ENCODE peak calls at places on chromosome 13, in ten cellular contexts. One of them, this sample, is unnamed.

GRCh38 chr13:112056284-112056727 is 10.6 kb upstream of the SOX1 start:
- DNase-seq in ovary: no peak
- DNase-seq in upper lobe of left lung: peak; percentile 64
- DNase-seq in suprapubic skin: peak; percentile 41
- DNase-seq in tibial nerve: no peak
- DNase-seq in transverse colon: no peak
- DNase-seq in sigmoid colon: no peak
- DNase-seq in stomach: no peak
- DNase-seq in HepG2: no peak
- DNase-seq in H1: no peak
- DNase-seq in this sample: no peak

GRCh38 chr13:74464656-74465055 is 330.5 kb upstream of the KLF12 start:
- DNase-seq in ovary: no peak
- DNase-seq in upper lobe of left lung: no peak
- DNase-seq in suprapubic skin: no peak
- DNase-seq in tibial nerve: no peak
- DNase-seq in transverse colon: no peak
- DNase-seq in sigmoid colon: no peak
- DNase-seq in stomach: no peak
- DNase-seq in HepG2: no peak
- DNase-seq in H1: no peak
- DNase-seq in this sample: no peak

GRCh38 chr13:40116008-40116407 is 460.5 kb downstream of the COG6 start:
- DNase-seq in ovary: peak; percentile 44
- DNase-seq in upper lobe of left lung: no peak
- DNase-seq in suprapubic skin: no peak
- DNase-seq in tibial nerve: peak; percentile 34
- DNase-seq in transverse colon: peak; percentile 79
- DNase-seq in sigmoid colon: no peak
- DNase-seq in stomach: peak; percentile 70
- DNase-seq in HepG2: peak; percentile 73
- DNase-seq in H1: no peak
- DNase-seq in this sample: no peak

GRCh38 chr13:48151766-48152165 is 56.9 kb upstream of the MED4 start:
- DNase-seq in ovary: no peak
- DNase-seq in upper lobe of left lung: no peak
- DNase-seq in suprapubic skin: no peak
- DNase-seq in tibial nerve: no peak
- DNase-seq in transverse colon: no peak
- DNase-seq in sigmoid colon: no peak
- DNase-seq in stomach: no peak
- DNase-seq in HepG2: no peak
- DNase-seq in H1: no peak
- DNase-seq in this sample: no peak

GRCh38 chr13:98648676-98649075 is 71.8 kb upstream of the STK24 start:
- DNase-seq in ovary: no peak
- DNase-seq in upper lobe of left lung: no peak
- DNase-seq in suprapubic skin: no peak
- DNase-seq in tibial nerve: no peak
- DNase-seq in transverse colon: peak; percentile 17
- DNase-seq in sigmoid colon: no peak
- DNase-seq in stomach: no peak
- DNase-seq in HepG2: no peak
- DNase-seq in H1: no peak
- DNase-seq in this sample: no peak

GRCh38 chr13:28658539-28658795 is 463 bp upstream of the POMP start:
- DNase-seq in ovary: peak; percentile 19
- DNase-seq in upper lobe of left lung: no peak
- DNase-seq in suprapubic skin: no peak
- DNase-seq in tibial nerve: no peak
- DNase-seq in transverse colon: no peak
- DNase-seq in sigmoid colon: no peak
- DNase-seq in stomach: no peak
- DNase-seq in HepG2: no peak
- DNase-seq in H1: no peak
- DNase-seq in this sample: no peak

GRCh38 chr13:52010890-52011689 is at the start of gene ATP7B:
- DNase-seq in ovary: peak; percentile 40
- DNase-seq in upper lobe of left lung: peak; percentile 63
- DNase-seq in suprapubic skin: no peak
- DNase-seq in tibial nerve: no peak
- DNase-seq in transverse colon: peak; percentile 34
- DNase-seq in sigmoid colon: peak; percentile 68
- DNase-seq in stomach: no peak
- DNase-seq in HepG2: peak; percentile 49
- DNase-seq in H1: no peak
- DNase-seq in this sample: no peak

GRCh38 chr13:40597735-40598365 is 68.6 kb downstream of the FOXO1 start:
- DNase-seq in ovary: no peak
- DNase-seq in upper lobe of left lung: no peak
- DNase-seq in suprapubic skin: no peak
- DNase-seq in tibial nerve: no peak
- DNase-seq in transverse colon: no peak
- DNase-seq in sigmoid colon: no peak
- DNase-seq in stomach: peak; percentile 45
- DNase-seq in HepG2: no peak
- DNase-seq in H1: no peak
- DNase-seq in this sample: peak; percentile 29

GRCh38 chr13:22837980-22838615 is 342.7 kb upstream of the SGCG start:
- DNase-seq in ovary: no peak
- DNase-seq in upper lobe of left lung: peak; percentile 82
- DNase-seq in suprapubic skin: no peak
- DNase-seq in tibial nerve: no peak
- DNase-seq in transverse colon: no peak
- DNase-seq in sigmoid colon: no peak
- DNase-seq in stomach: no peak
- DNase-seq in HepG2: no peak
- DNase-seq in H1: no peak
- DNase-seq in this sample: no peak

GRCh38 chr13:45055198-45055901 is 65.0 kb upstream of the GTF2F2 start:
- DNase-seq in ovary: peak; percentile 26
- DNase-seq in upper lobe of left lung: no peak
- DNase-seq in suprapubic skin: no peak
- DNase-seq in tibial nerve: no peak
- DNase-seq in transverse colon: peak; percentile 29
- DNase-seq in sigmoid colon: peak; percentile 66
- DNase-seq in stomach: no peak
- DNase-seq in HepG2: no peak
- DNase-seq in H1: no peak
- DNase-seq in this sample: no peak

GRCh38 chr13:28528848-28529247 is 33.9 kb upstream of the FLT1 start:
- DNase-seq in ovary: no peak
- DNase-seq in upper lobe of left lung: no peak
- DNase-seq in suprapubic skin: no peak
- DNase-seq in tibial nerve: no peak
- DNase-seq in transverse colon: no peak
- DNase-seq in sigmoid colon: no peak
- DNase-seq in stomach: no peak
- DNase-seq in HepG2: no peak
- DNase-seq in H1: no peak
- DNase-seq in this sample: no peak

GRCh38 chr13:60990032-60990733 is 425.5 kb downstream of the PCDH20 start:
- DNase-seq in ovary: no peak
- DNase-seq in upper lobe of left lung: peak; percentile 22
- DNase-seq in suprapubic skin: no peak
- DNase-seq in tibial nerve: no peak
- DNase-seq in transverse colon: no peak
- DNase-seq in sigmoid colon: no peak
- DNase-seq in stomach: peak; percentile 37
- DNase-seq in HepG2: peak; percentile 12
- DNase-seq in H1: peak; percentile 23
- DNase-seq in this sample: no peak

GRCh38 chr13:44719857-44720671 is 143.9 kb upstream of the TSC22D1 start:
- DNase-seq in ovary: no peak
- DNase-seq in upper lobe of left lung: no peak
- DNase-seq in suprapubic skin: no peak
- DNase-seq in tibial nerve: peak; percentile 19
- DNase-seq in transverse colon: no peak
- DNase-seq in sigmoid colon: no peak
- DNase-seq in stomach: no peak
- DNase-seq in HepG2: no peak
- DNase-seq in H1: no peak
- DNase-seq in this sample: no peak

DNA sequence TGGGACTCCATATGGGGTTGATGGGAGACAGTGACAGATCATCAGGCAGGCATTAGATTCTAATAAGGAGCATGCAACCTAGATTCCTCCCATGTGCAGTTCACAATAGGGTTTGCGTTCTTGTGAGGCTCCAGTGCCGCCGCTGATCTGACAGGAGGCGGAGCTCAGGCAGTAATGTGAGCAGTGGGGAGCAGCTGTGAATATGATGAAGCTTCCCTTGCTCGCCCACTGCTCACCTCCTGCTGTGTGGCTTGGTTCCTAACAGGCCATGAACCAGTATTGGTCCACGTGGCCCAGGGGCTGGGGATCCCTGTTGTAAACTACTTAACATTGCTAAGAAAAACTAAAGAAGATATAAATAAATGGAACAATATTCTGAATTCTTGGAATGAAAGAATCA is 378.4 kb downstream of the KCNRG start:
- DNase-seq in ovary: no peak
- DNase-seq in upper lobe of left lung: no peak
- DNase-seq in suprapubic skin: no peak
- DNase-seq in tibial nerve: no peak
- DNase-seq in transverse colon: no peak
- DNase-seq in sigmoid colon: no peak
- DNase-seq in stomach: no peak
- DNase-seq in HepG2: no peak
- DNase-seq in H1: no peak
- DNase-seq in this sample: no peak
- H3K4me1 ChIP-seq in ovary: no peaks in the 10 kb centered on the region
- H3K4me1 ChIP-seq in upper lobe of left lung: peaks cover 5% of the 10 kb centered on the region
- H3K4me1 ChIP-seq in suprapubic skin: no peaks in the 10 kb centered on the region
- H3K4me1 ChIP-seq in tibial nerve: no peaks in the 10 kb centered on the region
- H3K4me1 ChIP-seq in transverse colon: no peaks in the 10 kb centered on the region
- H3K4me1 ChIP-seq in sigmoid colon: no peaks in the 10 kb centered on the region
- H3K4me1 ChIP-seq in stomach: no peaks in the 10 kb centered on the region
- H3K4me1 ChIP-seq in HepG2: peaks cover 15% of the 10 kb centered on the region
- H3K4me1 ChIP-seq in H1: peaks cover 6% of the 10 kb centered on the region
- H3K4me1 ChIP-seq in this sample: peaks cover 13% of the 10 kb centered on the region

GRCh38 chr13:30752201-30752797 is 17.0 kb downstream of the ALOX5AP start:
- DNase-seq in ovary: no peak
- DNase-seq in upper lobe of left lung: no peak
- DNase-seq in suprapubic skin: no peak
- DNase-seq in tibial nerve: no peak
- DNase-seq in transverse colon: no peak
- DNase-seq in sigmoid colon: no peak
- DNase-seq in stomach: no peak
- DNase-seq in HepG2: no peak
- DNase-seq in H1: no peak
- DNase-seq in this sample: no peak

GRCh38 chr13:30752991-30753616 is 17.8 kb downstream of the ALOX5AP start:
- DNase-seq in ovary: no peak
- DNase-seq in upper lobe of left lung: no peak
- DNase-seq in suprapubic skin: no peak
- DNase-seq in tibial nerve: no peak
- DNase-seq in transverse colon: no peak
- DNase-seq in sigmoid colon: no peak
- DNase-seq in stomach: no peak
- DNase-seq in HepG2: no peak
- DNase-seq in H1: no peak
- DNase-seq in this sample: no peak

GRCh38 chr13:30759748-30760147 is 24.4 kb downstream of the ALOX5AP start:
- DNase-seq in ovary: no peak
- DNase-seq in upper lobe of left lung: no peak
- DNase-seq in suprapubic skin: no peak
- DNase-seq in tibial nerve: no peak
- DNase-seq in transverse colon: no peak
- DNase-seq in sigmoid colon: no peak
- DNase-seq in stomach: no peak
- DNase-seq in HepG2: no peak
- DNase-seq in H1: no peak
- DNase-seq in this sample: no peak

GRCh38 chr13:30757026-30757425 is 21.7 kb downstream of the ALOX5AP start:
- DNase-seq in ovary: no peak
- DNase-seq in upper lobe of left lung: no peak
- DNase-seq in suprapubic skin: no peak
- DNase-seq in tibial nerve: no peak
- DNase-seq in transverse colon: no peak
- DNase-seq in sigmoid colon: no peak
- DNase-seq in stomach: no peak
- DNase-seq in HepG2: no peak
- DNase-seq in H1: no peak
- DNase-seq in this sample: no peak

GRCh38 chr13:30755678-30756077 is 20.3 kb downstream of the ALOX5AP start:
- DNase-seq in ovary: no peak
- DNase-seq in upper lobe of left lung: peak; percentile 41
- DNase-seq in suprapubic skin: no peak
- DNase-seq in tibial nerve: no peak
- DNase-seq in transverse colon: no peak
- DNase-seq in sigmoid colon: no peak
- DNase-seq in stomach: no peak
- DNase-seq in HepG2: no peak
- DNase-seq in H1: no peak
- DNase-seq in this sample: no peak
- H3K36me3 ChIP-seq in ovary: no peaks in the 10 kb centered on the region
- H3K36me3 ChIP-seq in upper lobe of left lung: no peaks in the 10 kb centered on the region
- H3K36me3 ChIP-seq in suprapubic skin: no peaks in the 10 kb centered on the region
- H3K36me3 ChIP-seq in tibial nerve: no peaks in the 10 kb centered on the region
- H3K36me3 ChIP-seq in transverse colon: no peaks in the 10 kb centered on the region
- H3K36me3 ChIP-seq in sigmoid colon: no peaks in the 10 kb centered on the region
- H3K36me3 ChIP-seq in stomach: no peaks in the 10 kb centered on the region
- H3K36me3 ChIP-seq in HepG2: no peaks in the 10 kb centered on the region
- H3K36me3 ChIP-seq in H1: no peaks in the 10 kb centered on the region
- H3K36me3 ChIP-seq in this sample: no peaks in the 10 kb centered on the region

DNA sequence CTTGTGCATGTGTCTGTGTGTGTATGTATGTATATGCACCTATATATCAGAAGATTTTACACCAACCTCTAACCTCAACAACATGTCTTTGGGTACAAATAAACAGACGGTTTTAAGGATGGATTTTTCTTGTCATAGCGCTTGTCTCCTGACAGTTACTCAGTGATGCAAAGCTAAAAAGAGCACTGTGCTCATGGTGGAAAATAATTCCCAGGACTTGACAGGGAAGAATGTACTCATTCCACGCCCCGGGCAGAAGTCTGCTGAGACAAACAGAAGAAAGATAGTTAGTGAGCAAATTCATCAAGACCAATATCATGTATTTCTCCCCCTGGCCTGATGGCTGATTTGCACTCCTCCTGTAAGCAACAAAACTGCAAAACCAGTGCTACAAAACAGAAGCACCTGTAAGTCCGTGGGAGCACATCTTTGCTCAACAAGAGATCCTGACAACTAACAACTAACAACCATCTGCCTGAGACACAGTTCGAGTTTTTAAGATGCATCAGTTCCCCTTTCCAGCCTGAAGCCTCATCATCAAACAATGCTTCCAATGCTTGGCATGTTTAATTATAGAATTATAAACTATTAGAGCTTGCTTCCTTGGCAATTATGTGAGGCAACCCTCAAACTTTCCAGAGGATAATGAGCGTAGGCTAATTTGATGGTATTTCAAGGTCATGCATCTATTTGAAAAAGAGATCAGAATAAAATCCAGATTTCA is 812.7 kb upstream of the MIR17HG start:
- DNase-seq in ovary: no peak
- DNase-seq in upper lobe of left lung: no peak
- DNase-seq in suprapubic skin: no peak
- DNase-seq in tibial nerve: no peak
- DNase-seq in transverse colon: no peak
- DNase-seq in sigmoid colon: no peak
- DNase-seq in stomach: no peak
- DNase-seq in HepG2: no peak
- DNase-seq in H1: no peak
- DNase-seq in this sample: no peak
- TF ChIP-seq EP300 in ovary: no peak
- TF ChIP-seq EP300 in upper lobe of left lung: no peak
- TF ChIP-seq EP300 in suprapubic skin: no peak
- TF ChIP-seq EP300 in tibial nerve: no peak
- TF ChIP-seq EP300 in transverse colon: no peak
- TF ChIP-seq EP300 in sigmoid colon: no peak
- TF ChIP-seq EP300 in stomach: no peak
- TF ChIP-seq EP300 in HepG2: no peak
- TF ChIP-seq EP300 in H1: no peak
- TF ChIP-seq EP300 in this sample: no peak

GRCh38 chr13:110422913-110423688 is 116.0 kb downstream of the COL4A2 start:
- DNase-seq in ovary: no peak
- DNase-seq in upper lobe of left lung: no peak
- DNase-seq in suprapubic skin: no peak
- DNase-seq in tibial nerve: no peak
- DNase-seq in transverse colon: no peak
- DNase-seq in sigmoid colon: no peak
- DNase-seq in stomach: no peak
- DNase-seq in HepG2: no peak
- DNase-seq in H1: no peak
- DNase-seq in this sample: no peak
- H3K4me1 ChIP-seq in ovary: peaks cover 2% of the 10 kb centered on the region
- H3K4me1 ChIP-seq in upper lobe of left lung: peaks cover 28% of the 10 kb centered on the region
- H3K4me1 ChIP-seq in suprapubic skin: no peaks in the 10 kb centered on the region
- H3K4me1 ChIP-seq in tibial nerve: no peaks in the 10 kb centered on the region
- H3K4me1 ChIP-seq in transverse colon: peaks cover 22% of the 10 kb centered on the region
- H3K4me1 ChIP-seq in sigmoid colon: peaks cover 89% of the 10 kb centered on the region
- H3K4me1 ChIP-seq in stomach: peaks cover 3% of the 10 kb centered on the region
- H3K4me1 ChIP-seq in HepG2: no peaks in the 10 kb centered on the region
- H3K4me1 ChIP-seq in H1: no peaks in the 10 kb centered on the region
- H3K4me1 ChIP-seq in this sample: peaks cover 21% of the 10 kb centered on the region

This sample was measured in esophagus muscularis mucosa.